ENCODE peak calls at places on chromosome 4, in eight cellular contexts. R is activated CD4-positive, CD25-positive, alpha-beta regulatory T cell treated with anti-CD3 and anti-CD28 coated beads, Interleukin-2, amount 50 U/mL, for 72 hours; N is AG08396; D is central memory CD4-positive, alpha-beta T cell; O is DMS 273 treated with DMSO at 0.1 percent for 48 hours; U is GM23248; T is upper lobe of right lung; P is heart right ventricle. Q is an unnamed sample.

GRCh38 chr4:168711197-168712120 is 214.6 kb downstream of the PALLD start:
- DNase-seq in R (no peak), O (no peak), P (no peak), D (no peak), N (peak), U (peak), T (no peak), Q (no peak)

GRCh38 chr4:27357283-27357682 is 496.6 kb downstream of the STIM2 start:
- DNase-seq in O (no peak), T (no peak), D (no peak), R (no peak), N (no peak), P (no peak), U (peak), Q (no peak)

GRCh38 chr4:147492761-147493160 is 11.9 kb downstream of the EDNRA start:
- DNase-seq in N (peak), U (peak), O (no peak), D (no peak), P (peak), R (no peak), T (no peak), Q (no peak)

GRCh38 chr4:165842684-165843083 is 30.4 kb upstream of the TLL1 start:
- DNase-seq in O (no peak), P (no peak), D (no peak), N (no peak), U (no peak), R (no peak), T (no peak), Q (no peak)

GRCh38 chr4:108861339-108861738 is 98.5 kb upstream of the ETNPPL start:
- DNase-seq in D (no peak), U (peak), O (no peak), P (no peak), T (no peak), R (no peak), N (no peak), Q (no peak)

GRCh38 chr4:106981431-106981830 is 54.7 kb downstream of the DKK2 start:
- DNase-seq in O (no peak), P (no peak), R (no peak), T (no peak), D (no peak), U (no peak), N (no peak), Q (no peak)

GRCh38 chr4:43243433-43244116 is 351.1 kb downstream of the GRXCR1 start:
- DNase-seq in U (no peak), P (no peak), O (no peak), T (no peak), R (no peak), D (no peak), N (no peak), Q (no peak)

GRCh38 chr4:73499996-73500765 is 18.6 kb downstream of the AFM start:
- DNase-seq in U (peak), D (no peak), R (no peak), T (no peak), P (no peak), O (no peak), N (peak), Q (no peak)

GRCh38 chr4:176123710-176124407 is 58.2 kb downstream of the WDR17 start:
- DNase-seq in O (no peak), D (no peak), U (peak), R (no peak), P (no peak), N (peak), T (no peak), Q (no peak)

GRCh38 chr4:151801547-151802516 is 41.0 kb upstream of the GATB start:
- DNase-seq in T (no peak), P (no peak), U (peak), O (no peak), R (peak), N (peak), D (peak), Q (no peak)

GRCh38 chr4:113355550-113356371 is 306.3 kb downstream of the ANK2 start:
- DNase-seq in N (peak), T (no peak), O (no peak), U (peak), P (peak), D (peak), R (peak), Q (no peak)

GRCh38 chr4:38162240-38162784 is 202.1 kb downstream of the PTTG2 start:
- DNase-seq in T (no peak), P (no peak), U (peak), D (no peak), N (peak), O (no peak), R (no peak), Q (peak)

GRCh38 chr4:92198711-92199110 is 105.1 kb upstream of the GRID2 start:
- DNase-seq in O (no peak), R (no peak), N (peak), U (peak), T (no peak), P (no peak), D (no peak), Q (no peak)

GRCh38 chr4:109298279-109299010 is 4.0 kb downstream of the COL25A1 start:
- DNase-seq in R (no peak), T (no peak), U (peak), D (no peak), P (no peak), O (no peak), N (no peak), Q (no peak)

GRCh38 chr4:146640021-146640425 is 1.3 kb downstream of the POU4F2 start:
- DNase-seq in U (no peak), O (no peak), R (no peak), N (no peak), D (no peak), T (no peak), P (no peak), Q (no peak)

GRCh38 chr4:20028694-20029093 is 223.0 kb upstream of the SLIT2 start:
- DNase-seq in D (no peak), N (no peak), P (no peak), R (no peak), T (no peak), U (peak), O (no peak), Q (no peak)

GRCh38 chr4:336099-336892 is 1.3 kb upstream of the ZNF141 start:
- DNase-seq in D (no peak), P (peak), N (peak), U (peak), O (no peak), R (peak), T (peak), Q (no peak)

GRCh38 chr4:54281060-54281781 is 52.1 kb downstream of the PDGFRA start:
- DNase-seq in O (no peak), R (no peak), P (peak), D (no peak), N (peak), T (no peak), U (peak), Q (peak)

GRCh38 chr4:29553842-29554241 is 1166.3 kb upstream of the PCDH7 start:
- DNase-seq in D (no peak), T (no peak), U (no peak), P (no peak), R (no peak), N (no peak), O (no peak), Q (no peak)

GRCh38 chr4:20418865-20419451 is 167.3 kb downstream of the SLIT2 start:
- DNase-seq in R (no peak), D (peak), N (peak), P (no peak), T (no peak), O (no peak), U (peak), Q (no peak)

GRCh38 chr4:123452585-123452984 is 56.0 kb downstream of the SPRY1 start:
- DNase-seq in O (no peak), N (peak), D (no peak), P (no peak), U (peak), R (no peak), T (no peak), Q (peak)

GRCh38 chr4:182320092-182320491 is 76.9 kb downstream of the TENM3 start:
- DNase-seq in P (no peak), R (no peak), O (no peak), D (no peak), T (no peak), N (no peak), U (no peak), Q (no peak)

GRCh38 chr4:23388699-23389395 is 501.0 kb downstream of the PPARGC1A start:
- DNase-seq in P (no peak), N (no peak), T (no peak), O (no peak), R (no peak), D (no peak), U (no peak), Q (no peak)

GRCh38 chr4:7905461-7905915 is 34.2 kb downstream of the AFAP1 start:
- DNase-seq in T (no peak), O (no peak), U (peak), D (no peak), N (no peak), P (no peak), R (no peak), Q (no peak)

GRCh38 chr4:120809518-120809917 is 113.0 kb downstream of the PRDM5 start:
- DNase-seq in N (no peak), U (no peak), P (no peak), T (no peak), R (no peak), O (no peak), D (no peak), Q (no peak)

GRCh38 chr4:168387091-168387490 is 68.5 kb upstream of the DDX60 start:
- DNase-seq in N (no peak), R (no peak), T (no peak), P (no peak), U (no peak), D (no peak), O (no peak), Q (no peak)

GRCh38 chr4:118337954-118338353 is 14.8 kb downstream of the PRSS12 start:
- DNase-seq in R (no peak), D (no peak), N (no peak), O (no peak), P (no peak), U (peak), T (no peak), Q (no peak)

GRCh38 chr4:55012363-55013255 is 112.8 kb downstream of the KDR start:
- DNase-seq in D (no peak), R (no peak), N (no peak), T (no peak), U (no peak), P (no peak), O (no peak), Q (no peak)

GRCh38 chr4:680931-681645 is 6.7 kb downstream of the MYL5 start:
- DNase-seq in D (peak), U (peak), T (peak), R (peak), N (peak), P (peak), O (no peak), Q (peak)

GRCh38 chr4:646460-646859 is 21.1 kb downstream of the PDE6B start:
- DNase-seq in T (no peak), N (no peak), O (no peak), P (no peak), U (no peak), R (no peak), D (no peak), Q (peak)

GRCh38 chr4:81164623-81165416 is 50.2 kb downstream of the PRKG2 start:
- DNase-seq in T (no peak), R (no peak), U (peak), O (no peak), P (no peak), N (peak), D (no peak), Q (peak)

GRCh38 chr4:82801910-82802521 is 3.4 kb upstream of the SCD5 start:
- DNase-seq in O (no peak), U (peak), D (no peak), R (no peak), T (no peak), N (no peak), P (no peak), Q (no peak)

GRCh38 chr4:110955748-110956147 is 332.9 kb upstream of the PITX2 start:
- DNase-seq in N (no peak), U (no peak), R (no peak), T (no peak), O (no peak), D (no peak), P (no peak), Q (no peak)

GRCh38 chr4:174423257-174423944 is 98.9 kb downstream of the HPGD start:
- DNase-seq in P (no peak), D (no peak), O (no peak), U (peak), R (no peak), T (no peak), N (peak), Q (peak)

GRCh38 chr4:112178731-112179130 is 33.5 kb downstream of the FAM241A start:
- DNase-seq in T (no peak), P (no peak), R (no peak), O (no peak), N (no peak), U (peak), D (no peak), Q (no peak)